ENCODE peak calls at places on chromosomes 6 and 20, in eight cellular contexts. One of them, this sample, is unnamed.

GRCh38 chr20:2332711-2333110 is 36.9 kb downstream of the TGM3 start:
- DNase-seq in pancreas: no peak
- DNase-seq in mucosa of descending colon: no peak
- DNase-seq in T-helper 1 cell: no peak
- DNase-seq in endothelial cell: no peak
- DNase-seq in NCI-H1436: no peak
- DNase-seq in NCI-H510A treated with DMSO at 0.1 percent for 48 hours: no peak
- DNase-seq in Daoy: no peak
- DNase-seq in this sample: no peak

GRCh38 chr20:48921883-48922867 is 664 bp downstream of the ARFGEF2 start:
- DNase-seq in pancreas: peak
- DNase-seq in mucosa of descending colon: peak
- DNase-seq in T-helper 1 cell: no peak
- DNase-seq in endothelial cell: no peak
- DNase-seq in NCI-H1436: no peak
- DNase-seq in NCI-H510A treated with DMSO at 0.1 percent for 48 hours: peak
- DNase-seq in Daoy: no peak
- DNase-seq in this sample: peak

GRCh38 chr20:19840111-19840705 is 82.2 kb downstream of the RIN2 start:
- DNase-seq in pancreas: no peak
- DNase-seq in mucosa of descending colon: no peak
- DNase-seq in T-helper 1 cell: no peak
- DNase-seq in endothelial cell: no peak
- DNase-seq in NCI-H1436: no peak
- DNase-seq in NCI-H510A treated with DMSO at 0.1 percent for 48 hours: no peak
- DNase-seq in Daoy: no peak
- DNase-seq in this sample: no peak

GRCh38 chr6:122033564-122034181 is 365.8 kb upstream of the HSF2 start:
- DNase-seq in pancreas: no peak
- DNase-seq in mucosa of descending colon: no peak
- DNase-seq in T-helper 1 cell: no peak
- DNase-seq in endothelial cell: no peak
- DNase-seq in NCI-H1436: peak
- DNase-seq in NCI-H510A treated with DMSO at 0.1 percent for 48 hours: peak
- DNase-seq in Daoy: peak
- DNase-seq in this sample: peak

GRCh38 chr6:27687154-27688013 is 214.5 kb upstream of the ZNF184 start:
- DNase-seq in pancreas: peak
- DNase-seq in mucosa of descending colon: peak
- DNase-seq in T-helper 1 cell: peak
- DNase-seq in endothelial cell: peak
- DNase-seq in NCI-H1436: peak
- DNase-seq in NCI-H510A treated with DMSO at 0.1 percent for 48 hours: peak
- DNase-seq in Daoy: peak
- DNase-seq in this sample: peak

GRCh38 chr20:6837730-6838129 is 70.2 kb downstream of the BMP2 start:
- DNase-seq in pancreas: no peak
- DNase-seq in mucosa of descending colon: no peak
- DNase-seq in T-helper 1 cell: no peak
- DNase-seq in endothelial cell: no peak
- DNase-seq in NCI-H1436: no peak
- DNase-seq in NCI-H510A treated with DMSO at 0.1 percent for 48 hours: no peak
- DNase-seq in Daoy: no peak
- DNase-seq in this sample: no peak

GRCh38 chr6:84762220-84762940 is 2.0 kb downstream of the TBX18 start:
- DNase-seq in pancreas: no peak
- DNase-seq in mucosa of descending colon: no peak
- DNase-seq in T-helper 1 cell: no peak
- DNase-seq in endothelial cell: peak
- DNase-seq in NCI-H1436: no peak
- DNase-seq in NCI-H510A treated with DMSO at 0.1 percent for 48 hours: peak
- DNase-seq in Daoy: peak
- DNase-seq in this sample: peak

GRCh38 chr6:154350293-154350692 is 6.3 kb downstream of the IPCEF1 start:
- DNase-seq in pancreas: no peak
- DNase-seq in mucosa of descending colon: no peak
- DNase-seq in T-helper 1 cell: no peak
- DNase-seq in endothelial cell: no peak
- DNase-seq in NCI-H1436: no peak
- DNase-seq in NCI-H510A treated with DMSO at 0.1 percent for 48 hours: no peak
- DNase-seq in Daoy: peak
- DNase-seq in this sample: no peak

GRCh38 chr20:51481311-51481997 is 61.1 kb downstream of the NFATC2 start:
- DNase-seq in pancreas: no peak
- DNase-seq in mucosa of descending colon: no peak
- DNase-seq in T-helper 1 cell: peak
- DNase-seq in endothelial cell: peak
- DNase-seq in NCI-H1436: no peak
- DNase-seq in NCI-H510A treated with DMSO at 0.1 percent for 48 hours: no peak
- DNase-seq in Daoy: no peak
- DNase-seq in this sample: peak

GRCh38 chr6:122012576-122012975 is 386.9 kb upstream of the HSF2 start:
- DNase-seq in pancreas: no peak
- DNase-seq in mucosa of descending colon: no peak
- DNase-seq in T-helper 1 cell: no peak
- DNase-seq in endothelial cell: no peak
- DNase-seq in NCI-H1436: no peak
- DNase-seq in NCI-H510A treated with DMSO at 0.1 percent for 48 hours: no peak
- DNase-seq in Daoy: no peak
- DNase-seq in this sample: no peak

This sample was measured in Calu3.